ENCODE peak calls at places on chromosome 15, in ten cellular contexts. O, P, J, I, S, Q, R, Z, Y and A are unnamed samples.

GRCh38 chr15:69647160-69647513 is 194.5 kb downstream of the RPLP1 start:
- DNase-seq in O (no peak), P (no peak), J (no peak), I (no peak), S (no peak), Q (no peak), R (no peak), Z (no peak), Y (no peak), A (no peak)

GRCh38 chr15:71044006-71044405 is 71.3 kb upstream of the THSD4 start:
- DNase-seq in O (no peak), P (no peak), J (no peak), I (no peak), S (no peak), Q (no peak), R (no peak), Z (no peak), Y (no peak), A (no peak)

GRCh38 chr15:48858401-48858800 is 19.5 kb upstream of the EID1 start:
- DNase-seq in O (no peak), P (peak), J (no peak), I (no peak), S (no peak), Q (no peak), R (no peak), Z (peak), Y (no peak), A (no peak)

GRCh38 chr15:81940467-81941451 is 105.1 kb downstream of the MEX3B start:
- DNase-seq in O (no peak), P (peak), J (no peak), I (no peak), S (no peak), Q (no peak), R (no peak), Z (no peak), Y (no peak), A (no peak)

GRCh38 chr15:32990071-32990470 is 204.4 kb downstream of the FMN1 start:
- DNase-seq in O (no peak), P (no peak), J (no peak), I (no peak), S (no peak), Q (no peak), R (no peak), Z (no peak), Y (no peak), A (no peak)

GRCh38 chr15:95994418-95994817 is 336.1 kb upstream of the NR2F2 start:
- DNase-seq in O (no peak), P (no peak), J (no peak), I (no peak), S (no peak), Q (no peak), R (no peak), Z (peak), Y (no peak), A (no peak)

GRCh38 chr15:69417581-69417980 is 3.4 kb downstream of the KIF23 start:
- DNase-seq in O (no peak), P (no peak), J (no peak), I (no peak), S (no peak), Q (no peak), R (no peak), Z (no peak), Y (no peak), A (no peak)

GRCh38 chr15:100966997-100967396 is 47.8 kb downstream of the LRRK1 start:
- DNase-seq in O (no peak), P (no peak), J (no peak), I (no peak), S (no peak), Q (no peak), R (no peak), Z (no peak), Y (no peak), A (no peak)

GRCh38 chr15:94453227-94453626 is 221.9 kb downstream of the MCTP2 start:
- DNase-seq in O (no peak), P (no peak), J (no peak), I (no peak), S (no peak), Q (no peak), R (no peak), Z (no peak), Y (no peak), A (no peak)

GRCh38 chr15:77387355-77388105 is 32.4 kb downstream of the PEAK1 start:
- DNase-seq in O (no peak), P (no peak), J (no peak), I (no peak), S (no peak), Q (no peak), R (no peak), Z (no peak), Y (no peak), A (no peak)

GRCh38 chr15:55319537-55320325 is 709 bp downstream of the PIGB start:
- DNase-seq in O (no peak), P (no peak), J (no peak), I (no peak), S (no peak), Q (no peak), R (no peak), Z (no peak), Y (no peak), A (no peak)

GRCh38 chr15:39444729-39445470 is 136.0 kb upstream of the THBS1 start:
- DNase-seq in O (no peak), P (no peak), J (no peak), I (no peak), S (no peak), Q (no peak), R (no peak), Z (no peak), Y (no peak), A (no peak)

GRCh38 chr15:69855601-69856000 is 242.1 kb downstream of the TLE3 start:
- DNase-seq in O (no peak), P (no peak), J (no peak), I (no peak), S (no peak), Q (no peak), R (no peak), Z (no peak), Y (no peak), A (no peak)

GRCh38 chr15:84947947-84948830 is 33.5 kb upstream of the PDE8A start:
- DNase-seq in O (no peak), P (no peak), J (peak), I (no peak), S (no peak), Q (no peak), R (no peak), Z (peak), Y (no peak), A (no peak)

GRCh38 chr15:59291214-59291551 is 81.5 kb downstream of the MYO1E start:
- DNase-seq in O (no peak), P (no peak), J (no peak), I (no peak), S (no peak), Q (no peak), R (no peak), Z (no peak), Y (no peak), A (no peak)

GRCh38 chr15:74635228-74635627 is 19.6 kb downstream of the CLK3 start:
- DNase-seq in O (peak), P (peak), J (no peak), I (no peak), S (peak), Q (peak), R (peak), Z (peak), Y (peak), A (no peak)

GRCh38 chr15:80633235-80633634 is 61.9 kb upstream of the ABHD17C start:
- DNase-seq in O (no peak), P (no peak), J (no peak), I (no peak), S (no peak), Q (no peak), R (no peak), Z (no peak), Y (no peak), A (no peak)

GRCh38 chr15:50168778-50169411 is 13.1 kb upstream of the SLC27A2 start:
- DNase-seq in O (no peak), P (no peak), J (no peak), I (no peak), S (no peak), Q (no peak), R (no peak), Z (no peak), Y (no peak), A (no peak)

GRCh38 chr15:43132830-43133428 is 457 bp upstream of the TMEM62 start:
- DNase-seq in O (no peak), P (no peak), J (no peak), I (no peak), S (no peak), Q (no peak), R (no peak), Z (no peak), Y (no peak), A (no peak)

GRCh38 chr15:74555192-74555591 is 14.2 kb downstream of the ARID3B start:
- DNase-seq in O (no peak), P (no peak), J (no peak), I (no peak), S (no peak), Q (no peak), R (no peak), Z (no peak), Y (no peak), A (no peak)

GRCh38 chr15:28017423-28017924 is 81.6 kb downstream of the OCA2 start:
- DNase-seq in O (no peak), P (peak), J (no peak), I (peak), S (no peak), Q (no peak), R (peak), Z (no peak), Y (no peak), A (peak)

GRCh38 chr15:78840661-78841060 is 29.4 kb upstream of the ADAMTS7 start:
- DNase-seq in O (no peak), P (no peak), J (no peak), I (no peak), S (no peak), Q (no peak), R (no peak), Z (peak), Y (no peak), A (no peak)